ENCODE peak calls at places on chromosomes 16 and 17, in ten cellular contexts. One of them, this sample, is unnamed.

GRCh38 chr16:58515871-58516767 is 802 bp downstream of the SETD6 start:
- DNase-seq in NCI-H1105 treated with DMSO at 0.1 percent for 48 hours: peak
- DNase-seq in NCI-H1436: peak
- DNase-seq in nucleus accumbens: no peak
- DNase-seq in sigmoid colon: peak
- DNase-seq in memory B cell: peak
- DNase-seq in left colon: peak
- DNase-seq in activated CD8-positive, alpha-beta T cell treated with anti-CD3 and anti-CD28 coated beads, Interleukin-2, amount 10 ng/mL, durations not matched to agents 7 days and 5 days: peak
- DNase-seq in dorsolateral prefrontal cortex: no peak
- DNase-seq in activated T-helper 1 cell treated with Interleukin-2 at 50 U/mL for 16 hours: peak
- DNase-seq in this sample: peak

GRCh38 chr17:27994586-27994985 is 47.9 kb upstream of the NLK start:
- DNase-seq in nucleus accumbens: peak
- DNase-seq in sigmoid colon: no peak
- DNase-seq in memory B cell: no peak
- DNase-seq in left colon: no peak
- DNase-seq in NCI-H1436: no peak
- DNase-seq in dorsolateral prefrontal cortex: no peak
- DNase-seq in NCI-H1105 treated with DMSO at 0.1 percent for 48 hours: no peak
- DNase-seq in activated CD8-positive, alpha-beta T cell treated with anti-CD3 and anti-CD28 coated beads, Interleukin-2, amount 10 ng/mL, durations not matched to agents 7 days and 5 days: no peak
- DNase-seq in activated T-helper 1 cell treated with Interleukin-2 at 50 U/mL for 16 hours: no peak
- DNase-seq in this sample: no peak

GRCh38 chr16:80899804-80900592 is 95.6 kb upstream of the CDYL2 start:
- DNase-seq in sigmoid colon: peak
- DNase-seq in activated T-helper 1 cell treated with Interleukin-2 at 50 U/mL for 16 hours: no peak
- DNase-seq in NCI-H1436: no peak
- DNase-seq in dorsolateral prefrontal cortex: no peak
- DNase-seq in memory B cell: no peak
- DNase-seq in activated CD8-positive, alpha-beta T cell treated with anti-CD3 and anti-CD28 coated beads, Interleukin-2, amount 10 ng/mL, durations not matched to agents 7 days and 5 days: no peak
- DNase-seq in NCI-H1105 treated with DMSO at 0.1 percent for 48 hours: no peak
- DNase-seq in left colon: peak
- DNase-seq in nucleus accumbens: peak
- DNase-seq in this sample: no peak

GRCh38 chr17:74864866-74865395 is 5.2 kb upstream of the GRIN2C start:
- DNase-seq in activated CD8-positive, alpha-beta T cell treated with anti-CD3 and anti-CD28 coated beads, Interleukin-2, amount 10 ng/mL, durations not matched to agents 7 days and 5 days: peak
- DNase-seq in NCI-H1436: peak
- DNase-seq in memory B cell: peak
- DNase-seq in NCI-H1105 treated with DMSO at 0.1 percent for 48 hours: peak
- DNase-seq in activated T-helper 1 cell treated with Interleukin-2 at 50 U/mL for 16 hours: peak
- DNase-seq in left colon: no peak
- DNase-seq in nucleus accumbens: peak
- DNase-seq in sigmoid colon: peak
- DNase-seq in dorsolateral prefrontal cortex: peak
- DNase-seq in this sample: no peak

GRCh38 chr17:17736205-17737183 is 55.2 kb downstream of the RAI1 start:
- DNase-seq in activated T-helper 1 cell treated with Interleukin-2 at 50 U/mL for 16 hours: no peak
- DNase-seq in NCI-H1105 treated with DMSO at 0.1 percent for 48 hours: no peak
- DNase-seq in nucleus accumbens: no peak
- DNase-seq in NCI-H1436: no peak
- DNase-seq in memory B cell: no peak
- DNase-seq in dorsolateral prefrontal cortex: no peak
- DNase-seq in sigmoid colon: no peak
- DNase-seq in activated CD8-positive, alpha-beta T cell treated with anti-CD3 and anti-CD28 coated beads, Interleukin-2, amount 10 ng/mL, durations not matched to agents 7 days and 5 days: no peak
- DNase-seq in left colon: no peak
- DNase-seq in this sample: no peak

GRCh38 chr17:38352245-38353083 is 820 bp downstream of the SOCS7 start:
- DNase-seq in sigmoid colon: no peak
- DNase-seq in dorsolateral prefrontal cortex: no peak
- DNase-seq in activated CD8-positive, alpha-beta T cell treated with anti-CD3 and anti-CD28 coated beads, Interleukin-2, amount 10 ng/mL, durations not matched to agents 7 days and 5 days: peak
- DNase-seq in left colon: peak
- DNase-seq in memory B cell: peak
- DNase-seq in nucleus accumbens: no peak
- DNase-seq in NCI-H1105 treated with DMSO at 0.1 percent for 48 hours: no peak
- DNase-seq in NCI-H1436: no peak
- DNase-seq in activated T-helper 1 cell treated with Interleukin-2 at 50 U/mL for 16 hours: no peak
- DNase-seq in this sample: peak

GRCh38 chr16:31529398-31530312 is 2.0 kb downstream of the AHSP start:
- DNase-seq in activated CD8-positive, alpha-beta T cell treated with anti-CD3 and anti-CD28 coated beads, Interleukin-2, amount 10 ng/mL, durations not matched to agents 7 days and 5 days: no peak
- DNase-seq in NCI-H1105 treated with DMSO at 0.1 percent for 48 hours: peak
- DNase-seq in NCI-H1436: no peak
- DNase-seq in activated T-helper 1 cell treated with Interleukin-2 at 50 U/mL for 16 hours: no peak
- DNase-seq in nucleus accumbens: no peak
- DNase-seq in memory B cell: no peak
- DNase-seq in dorsolateral prefrontal cortex: no peak
- DNase-seq in left colon: no peak
- DNase-seq in sigmoid colon: no peak
- DNase-seq in this sample: no peak

GRCh38 chr17:81131486-81132196 is 33.7 kb upstream of the PVALEF start:
- DNase-seq in NCI-H1436: no peak
- DNase-seq in activated CD8-positive, alpha-beta T cell treated with anti-CD3 and anti-CD28 coated beads, Interleukin-2, amount 10 ng/mL, durations not matched to agents 7 days and 5 days: no peak
- DNase-seq in activated T-helper 1 cell treated with Interleukin-2 at 50 U/mL for 16 hours: no peak
- DNase-seq in sigmoid colon: no peak
- DNase-seq in dorsolateral prefrontal cortex: no peak
- DNase-seq in NCI-H1105 treated with DMSO at 0.1 percent for 48 hours: no peak
- DNase-seq in nucleus accumbens: no peak
- DNase-seq in left colon: peak
- DNase-seq in memory B cell: no peak
- DNase-seq in this sample: no peak

GRCh38 chr16:1676661-1677060 is 1.4 kb upstream of the JPT2 start:
- DNase-seq in dorsolateral prefrontal cortex: no peak
- DNase-seq in activated T-helper 1 cell treated with Interleukin-2 at 50 U/mL for 16 hours: no peak
- DNase-seq in nucleus accumbens: no peak
- DNase-seq in memory B cell: no peak
- DNase-seq in activated CD8-positive, alpha-beta T cell treated with anti-CD3 and anti-CD28 coated beads, Interleukin-2, amount 10 ng/mL, durations not matched to agents 7 days and 5 days: no peak
- DNase-seq in NCI-H1436: no peak
- DNase-seq in left colon: no peak
- DNase-seq in NCI-H1105 treated with DMSO at 0.1 percent for 48 hours: no peak
- DNase-seq in sigmoid colon: no peak
- DNase-seq in this sample: no peak